ENCODE peak calls at places on chromosome 21, in five cellular contexts. One of them, this sample, is unnamed.

GRCh38 chr21:21029159-21029558 is 30.9 kb downstream of the NCAM2 start:
- DNase-seq in activated CD4-positive, alpha-beta T cell treated with anti-CD3 and anti-CD28 coated beads for 4 hours: no peak
- DNase-seq in heart right ventricle: no peak
- DNase-seq in ecto neural progenitor cell: no peak
- DNase-seq in left lobe of liver: no peak
- DNase-seq in this sample: no peak

GRCh38 chr21:25790122-25790951 is 55.6 kb downstream of the GABPA start:
- DNase-seq in activated CD4-positive, alpha-beta T cell treated with anti-CD3 and anti-CD28 coated beads for 4 hours: no peak
- DNase-seq in heart right ventricle: no peak
- DNase-seq in ecto neural progenitor cell: no peak
- DNase-seq in left lobe of liver: no peak
- DNase-seq in this sample: peak

GRCh38 chr21:35641271-35642016 is 418.9 kb downstream of the SETD4 start:
- DNase-seq in activated CD4-positive, alpha-beta T cell treated with anti-CD3 and anti-CD28 coated beads for 4 hours: no peak
- DNase-seq in heart right ventricle: no peak
- DNase-seq in ecto neural progenitor cell: no peak
- DNase-seq in left lobe of liver: no peak
- DNase-seq in this sample: no peak

GRCh38 chr21:34008618-34009017 is 64.8 kb upstream of the MRPS6 start:
- DNase-seq in activated CD4-positive, alpha-beta T cell treated with anti-CD3 and anti-CD28 coated beads for 4 hours: no peak
- DNase-seq in heart right ventricle: no peak
- DNase-seq in ecto neural progenitor cell: no peak
- DNase-seq in left lobe of liver: no peak
- DNase-seq in this sample: no peak

GRCh38 chr21:14554948-14555347 is 8.8 kb upstream of the SAMSN1 start:
- DNase-seq in activated CD4-positive, alpha-beta T cell treated with anti-CD3 and anti-CD28 coated beads for 4 hours: peak
- DNase-seq in heart right ventricle: no peak
- DNase-seq in ecto neural progenitor cell: no peak
- DNase-seq in left lobe of liver: no peak
- DNase-seq in this sample: no peak

GRCh38 chr21:45328198-45329087 is 40.7 kb upstream of the POFUT2 start:
- DNase-seq in activated CD4-positive, alpha-beta T cell treated with anti-CD3 and anti-CD28 coated beads for 4 hours: no peak
- DNase-seq in heart right ventricle: no peak
- DNase-seq in ecto neural progenitor cell: no peak
- DNase-seq in left lobe of liver: no peak
- DNase-seq in this sample: peak

GRCh38 chr21:41477641-41478318 is 30.2 kb downstream of the TMPRSS2 start:
- DNase-seq in activated CD4-positive, alpha-beta T cell treated with anti-CD3 and anti-CD28 coated beads for 4 hours: no peak
- DNase-seq in heart right ventricle: no peak
- DNase-seq in ecto neural progenitor cell: peak
- DNase-seq in left lobe of liver: peak
- DNase-seq in this sample: no peak

GRCh38 chr21:43921979-43922945 is 57.2 kb downstream of the AGPAT3 start:
- DNase-seq in activated CD4-positive, alpha-beta T cell treated with anti-CD3 and anti-CD28 coated beads for 4 hours: peak
- DNase-seq in heart right ventricle: no peak
- DNase-seq in ecto neural progenitor cell: no peak
- DNase-seq in left lobe of liver: no peak
- DNase-seq in this sample: no peak

GRCh38 chr21:46320331-46320801 is 3.3 kb downstream of the C21orf58 start:
- DNase-seq in activated CD4-positive, alpha-beta T cell treated with anti-CD3 and anti-CD28 coated beads for 4 hours: no peak
- DNase-seq in heart right ventricle: no peak
- DNase-seq in ecto neural progenitor cell: no peak
- DNase-seq in left lobe of liver: no peak
- DNase-seq in this sample: no peak

GRCh38 chr21:45405819-45406762 is 1.1 kb downstream of the COL18A1 start:
- DNase-seq in activated CD4-positive, alpha-beta T cell treated with anti-CD3 and anti-CD28 coated beads for 4 hours: peak
- DNase-seq in heart right ventricle: no peak
- DNase-seq in ecto neural progenitor cell: peak
- DNase-seq in left lobe of liver: no peak
- DNase-seq in this sample: peak

GRCh38 chr21:39954570-39954969 is 87.3 kb downstream of the PCP4 start:
- DNase-seq in activated CD4-positive, alpha-beta T cell treated with anti-CD3 and anti-CD28 coated beads for 4 hours: no peak
- DNase-seq in heart right ventricle: no peak
- DNase-seq in ecto neural progenitor cell: no peak
- DNase-seq in left lobe of liver: no peak
- DNase-seq in this sample: no peak

GRCh38 chr21:29431680-29432079 is 133.0 kb downstream of the BACH1 start:
- DNase-seq in activated CD4-positive, alpha-beta T cell treated with anti-CD3 and anti-CD28 coated beads for 4 hours: no peak
- DNase-seq in heart right ventricle: no peak
- DNase-seq in ecto neural progenitor cell: no peak
- DNase-seq in left lobe of liver: no peak
- DNase-seq in this sample: no peak

GRCh38 chr21:38743772-38744529 is 61.8 kb upstream of the ETS2 start:
- DNase-seq in activated CD4-positive, alpha-beta T cell treated with anti-CD3 and anti-CD28 coated beads for 4 hours: no peak
- DNase-seq in heart right ventricle: peak
- DNase-seq in ecto neural progenitor cell: no peak
- DNase-seq in left lobe of liver: no peak
- DNase-seq in this sample: no peak

GRCh38 chr21:35179990-35180557 is 131.0 kb upstream of the RUNX1 start:
- DNase-seq in activated CD4-positive, alpha-beta T cell treated with anti-CD3 and anti-CD28 coated beads for 4 hours: no peak
- DNase-seq in heart right ventricle: no peak
- DNase-seq in ecto neural progenitor cell: no peak
- DNase-seq in left lobe of liver: no peak
- DNase-seq in this sample: no peak

GRCh38 chr21:27647401-27647800 is 680.5 kb upstream of the ADAMTS5 start:
- DNase-seq in activated CD4-positive, alpha-beta T cell treated with anti-CD3 and anti-CD28 coated beads for 4 hours: no peak
- DNase-seq in heart right ventricle: no peak
- DNase-seq in ecto neural progenitor cell: no peak
- DNase-seq in left lobe of liver: no peak
- DNase-seq in this sample: no peak

GRCh38 chr21:36236052-36236730 is 79.6 kb downstream of the DOP1B start:
- DNase-seq in activated CD4-positive, alpha-beta T cell treated with anti-CD3 and anti-CD28 coated beads for 4 hours: no peak
- DNase-seq in heart right ventricle: no peak
- DNase-seq in ecto neural progenitor cell: no peak
- DNase-seq in left lobe of liver: no peak
- DNase-seq in this sample: no peak

GRCh38 chr21:34027727-34028461 is 45.5 kb upstream of the MRPS6 start:
- DNase-seq in activated CD4-positive, alpha-beta T cell treated with anti-CD3 and anti-CD28 coated beads for 4 hours: no peak
- DNase-seq in heart right ventricle: no peak
- DNase-seq in ecto neural progenitor cell: no peak
- DNase-seq in left lobe of liver: no peak
- DNase-seq in this sample: no peak

GRCh38 chr21:36917487-36918158 is 48.8 kb downstream of the HLCS start:
- DNase-seq in activated CD4-positive, alpha-beta T cell treated with anti-CD3 and anti-CD28 coated beads for 4 hours: no peak
- DNase-seq in heart right ventricle: peak
- DNase-seq in ecto neural progenitor cell: no peak
- DNase-seq in left lobe of liver: peak
- DNase-seq in this sample: peak

GRCh38 chr21:28247454-28248020 is 745.1 kb downstream of the LTN1 start:
- DNase-seq in activated CD4-positive, alpha-beta T cell treated with anti-CD3 and anti-CD28 coated beads for 4 hours: no peak
- DNase-seq in heart right ventricle: no peak
- DNase-seq in ecto neural progenitor cell: no peak
- DNase-seq in left lobe of liver: no peak
- DNase-seq in this sample: peak

GRCh38 chr21:43353282-43354010 is 73.5 kb downstream of the SIK1 start:
- DNase-seq in activated CD4-positive, alpha-beta T cell treated with anti-CD3 and anti-CD28 coated beads for 4 hours: no peak
- DNase-seq in heart right ventricle: no peak
- DNase-seq in ecto neural progenitor cell: no peak
- DNase-seq in left lobe of liver: no peak
- DNase-seq in this sample: no peak

GRCh38 chr21:36992671-36993070 is 13.8 kb upstream of the RIPPLY3 start:
- DNase-seq in activated CD4-positive, alpha-beta T cell treated with anti-CD3 and anti-CD28 coated beads for 4 hours: no peak
- DNase-seq in heart right ventricle: no peak
- DNase-seq in ecto neural progenitor cell: no peak
- DNase-seq in left lobe of liver: no peak
- DNase-seq in this sample: no peak

GRCh38 chr21:42019101-42019605 is 9.0 kb upstream of the ZBTB21 start:
- DNase-seq in activated CD4-positive, alpha-beta T cell treated with anti-CD3 and anti-CD28 coated beads for 4 hours: no peak
- DNase-seq in heart right ventricle: no peak
- DNase-seq in ecto neural progenitor cell: no peak
- DNase-seq in left lobe of liver: no peak
- DNase-seq in this sample: no peak

GRCh38 chr21:45482899-45483821 is 59.1 kb downstream of the SLC19A1 start:
- DNase-seq in activated CD4-positive, alpha-beta T cell treated with anti-CD3 and anti-CD28 coated beads for 4 hours: no peak
- DNase-seq in heart right ventricle: no peak
- DNase-seq in ecto neural progenitor cell: no peak
- DNase-seq in left lobe of liver: no peak
- DNase-seq in this sample: no peak

GRCh38 chr21:37675202-37675801 is 241.0 kb downstream of the KCNJ6 start:
- DNase-seq in activated CD4-positive, alpha-beta T cell treated with anti-CD3 and anti-CD28 coated beads for 4 hours: peak
- DNase-seq in heart right ventricle: peak
- DNase-seq in ecto neural progenitor cell: peak
- DNase-seq in left lobe of liver: peak
- DNase-seq in this sample: peak

GRCh38 chr21:36070999-36071398 is 1.2 kb downstream of the CBR1 start:
- DNase-seq in activated CD4-positive, alpha-beta T cell treated with anti-CD3 and anti-CD28 coated beads for 4 hours: no peak
- DNase-seq in heart right ventricle: no peak
- DNase-seq in ecto neural progenitor cell: no peak
- DNase-seq in left lobe of liver: peak
- DNase-seq in this sample: no peak

GRCh38 chr21:42515708-42516502 is 2.3 kb downstream of the SLC37A1 start:
- DNase-seq in activated CD4-positive, alpha-beta T cell treated with anti-CD3 and anti-CD28 coated beads for 4 hours: no peak
- DNase-seq in heart right ventricle: no peak
- DNase-seq in ecto neural progenitor cell: no peak
- DNase-seq in left lobe of liver: no peak
- DNase-seq in this sample: peak

GRCh38 chr21:41065539-41065938 is 102.4 kb upstream of the BACE2 start:
- DNase-seq in activated CD4-positive, alpha-beta T cell treated with anti-CD3 and anti-CD28 coated beads for 4 hours: no peak
- DNase-seq in heart right ventricle: no peak
- DNase-seq in ecto neural progenitor cell: no peak
- DNase-seq in left lobe of liver: no peak
- DNase-seq in this sample: no peak

GRCh38 chr21:28337319-28337718 is 655.4 kb downstream of the LTN1 start:
- DNase-seq in activated CD4-positive, alpha-beta T cell treated with anti-CD3 and anti-CD28 coated beads for 4 hours: no peak
- DNase-seq in heart right ventricle: no peak
- DNase-seq in ecto neural progenitor cell: no peak
- DNase-seq in left lobe of liver: no peak
- DNase-seq in this sample: peak